ENCODE peak calls at places on chromosomes 13 and 19, in seven cellular contexts. One of them, this sample, is unnamed.

GRCh38 chr19:2977686-2978466 is 512 bp downstream of the TLE6 start:
- DNase-seq in stimulated activated CD4-positive, alpha-beta T cell treated with anti-CD3 and anti-CD28 coated beads, Interleukin-15, amount 100 ng/mL, for 24 hours: no peak
- DNase-seq in activated gamma-delta T cell treated with anti-CD3 and anti-CD28 coated beads, Interleukin-2, amount 50 U/mL, for 16 hours: no peak
- DNase-seq in ascending aorta: no peak
- DNase-seq in ovary: no peak
- DNase-seq in IMR-90: no peak
- DNase-seq in EL: no peak
- DNase-seq in this sample: no peak

GRCh38 chr13:44296856-44297255 is 76.8 kb upstream of the SERP2 start:
- DNase-seq in IMR-90: no peak
- DNase-seq in activated gamma-delta T cell treated with anti-CD3 and anti-CD28 coated beads, Interleukin-2, amount 50 U/mL, for 16 hours: no peak
- DNase-seq in EL: no peak
- DNase-seq in stimulated activated CD4-positive, alpha-beta T cell treated with anti-CD3 and anti-CD28 coated beads, Interleukin-15, amount 100 ng/mL, for 24 hours: no peak
- DNase-seq in ascending aorta: no peak
- DNase-seq in ovary: no peak
- DNase-seq in this sample: no peak

GRCh38 chr19:29045708-29046107 is 167.2 kb downstream of the UQCRFS1 start:
- DNase-seq in IMR-90: no peak
- DNase-seq in activated gamma-delta T cell treated with anti-CD3 and anti-CD28 coated beads, Interleukin-2, amount 50 U/mL, for 16 hours: no peak
- DNase-seq in ovary: no peak
- DNase-seq in ascending aorta: no peak
- DNase-seq in stimulated activated CD4-positive, alpha-beta T cell treated with anti-CD3 and anti-CD28 coated beads, Interleukin-15, amount 100 ng/mL, for 24 hours: no peak
- DNase-seq in EL: no peak
- DNase-seq in this sample: no peak

GRCh38 chr19:48708471-48708870 is 11.1 kb downstream of the MAMSTR start:
- DNase-seq in ovary: no peak
- DNase-seq in stimulated activated CD4-positive, alpha-beta T cell treated with anti-CD3 and anti-CD28 coated beads, Interleukin-15, amount 100 ng/mL, for 24 hours: no peak
- DNase-seq in activated gamma-delta T cell treated with anti-CD3 and anti-CD28 coated beads, Interleukin-2, amount 50 U/mL, for 16 hours: no peak
- DNase-seq in ascending aorta: no peak
- DNase-seq in EL: no peak
- DNase-seq in IMR-90: no peak
- DNase-seq in this sample: no peak

GRCh38 chr19:8334458-8335342 is 8.4 kb downstream of the KANK3 start:
- DNase-seq in EL: peak; percentile 56
- DNase-seq in stimulated activated CD4-positive, alpha-beta T cell treated with anti-CD3 and anti-CD28 coated beads, Interleukin-15, amount 100 ng/mL, for 24 hours: peak; percentile 66
- DNase-seq in ascending aorta: no peak
- DNase-seq in activated gamma-delta T cell treated with anti-CD3 and anti-CD28 coated beads, Interleukin-2, amount 50 U/mL, for 16 hours: no peak
- DNase-seq in IMR-90: peak; percentile 74
- DNase-seq in ovary: peak; percentile 66
- DNase-seq in this sample: no peak

GRCh38 chr13:50341526-50341925 is 326.3 kb downstream of the KCNRG start:
- DNase-seq in activated gamma-delta T cell treated with anti-CD3 and anti-CD28 coated beads, Interleukin-2, amount 50 U/mL, for 16 hours: no peak
- DNase-seq in stimulated activated CD4-positive, alpha-beta T cell treated with anti-CD3 and anti-CD28 coated beads, Interleukin-15, amount 100 ng/mL, for 24 hours: no peak
- DNase-seq in ovary: no peak
- DNase-seq in EL: no peak
- DNase-seq in ascending aorta: no peak
- DNase-seq in IMR-90: no peak
- DNase-seq in this sample: no peak

GRCh38 chr19:13022859-13023636 is 27.8 kb downstream of the NFIX start:
- DNase-seq in EL: peak; percentile 96
- DNase-seq in activated gamma-delta T cell treated with anti-CD3 and anti-CD28 coated beads, Interleukin-2, amount 50 U/mL, for 16 hours: no peak
- DNase-seq in stimulated activated CD4-positive, alpha-beta T cell treated with anti-CD3 and anti-CD28 coated beads, Interleukin-15, amount 100 ng/mL, for 24 hours: peak; percentile 11
- DNase-seq in IMR-90: peak; percentile 95
- DNase-seq in ovary: peak; percentile 90
- DNase-seq in ascending aorta: no peak
- DNase-seq in this sample: peak; percentile 93

GRCh38 chr19:3094638-3095374 is 644 bp downstream of the GNA11 start:
- DNase-seq in IMR-90: peak; percentile 17
- DNase-seq in ascending aorta: no peak
- DNase-seq in EL: no peak
- DNase-seq in stimulated activated CD4-positive, alpha-beta T cell treated with anti-CD3 and anti-CD28 coated beads, Interleukin-15, amount 100 ng/mL, for 24 hours: peak; percentile 62
- DNase-seq in activated gamma-delta T cell treated with anti-CD3 and anti-CD28 coated beads, Interleukin-2, amount 50 U/mL, for 16 hours: no peak
- DNase-seq in ovary: peak; percentile 60
- DNase-seq in this sample: no peak

GRCh38 chr13:26465514-26465913 is 92.0 kb upstream of the WASF3 start:
- DNase-seq in ovary: no peak
- DNase-seq in EL: peak; percentile 20
- DNase-seq in IMR-90: no peak
- DNase-seq in activated gamma-delta T cell treated with anti-CD3 and anti-CD28 coated beads, Interleukin-2, amount 50 U/mL, for 16 hours: no peak
- DNase-seq in stimulated activated CD4-positive, alpha-beta T cell treated with anti-CD3 and anti-CD28 coated beads, Interleukin-15, amount 100 ng/mL, for 24 hours: no peak
- DNase-seq in ascending aorta: no peak
- DNase-seq in this sample: peak; percentile 27

GRCh38 chr19:17095141-17095919 is 19.8 kb downstream of the MYO9B start:
- DNase-seq in IMR-90: peak; percentile 35
- DNase-seq in activated gamma-delta T cell treated with anti-CD3 and anti-CD28 coated beads, Interleukin-2, amount 50 U/mL, for 16 hours: no peak
- DNase-seq in stimulated activated CD4-positive, alpha-beta T cell treated with anti-CD3 and anti-CD28 coated beads, Interleukin-15, amount 100 ng/mL, for 24 hours: no peak
- DNase-seq in ascending aorta: peak; percentile 65
- DNase-seq in EL: peak; percentile 40
- DNase-seq in ovary: no peak
- DNase-seq in this sample: no peak

GRCh38 chr19:58474291-58474996 is 1.7 kb upstream of the ZNF446 start:
- DNase-seq in stimulated activated CD4-positive, alpha-beta T cell treated with anti-CD3 and anti-CD28 coated beads, Interleukin-15, amount 100 ng/mL, for 24 hours: no peak
- DNase-seq in ovary: no peak
- DNase-seq in ascending aorta: no peak
- DNase-seq in activated gamma-delta T cell treated with anti-CD3 and anti-CD28 coated beads, Interleukin-2, amount 50 U/mL, for 16 hours: no peak
- DNase-seq in IMR-90: peak; percentile 87
- DNase-seq in EL: peak; percentile 65
- DNase-seq in this sample: no peak

This sample was measured in adrenal gland.